ENCODE peak calls at places on chromosomes 4 and X, in six cellular contexts. W is NCI-H748 treated with DMSO at 0.1 percent for 48 hours; Z is non-pigmented ciliary epithelial cell; D is fibroblast of gingiva; O is activated CD8-positive, alpha-beta T cell treated with anti-CD3 and anti-CD28 coated beads, Interleukin-2, amount 10 ng/mL, durations not matched to agents 7 days and 5 days; L is EH. R is an unnamed sample.

GRCh38 chr4:145177906-145178538 is 2.4 kb downstream of the OTUD4 start:
- DNase-seq in W (no peak), Z (no peak), D (no peak), O (no peak), L (peak; percentile 27), R (peak; percentile 65)

GRCh38 chr4:149113804-149114430 is 671.7 kb upstream of the NR3C2 start:
- DNase-seq in W (no peak), Z (peak; percentile 57), D (peak; percentile 55), O (no peak), L (peak; percentile 91), R (no peak)

GRCh38 chr4:10694826-10695209 is 10.2 kb upstream of the CLNK start:
- DNase-seq in W (no peak), Z (no peak), D (no peak), O (no peak), L (no peak), R (no peak)

GRCh38 chr4:102299302-102299701 is 46.0 kb downstream of the SLC39A8 start:
- DNase-seq in W (no peak), Z (no peak), D (no peak), O (no peak), L (no peak), R (no peak)

GRCh38 chr4:88963817-88964216 is 93.2 kb downstream of the FAM13A start:
- DNase-seq in W (peak; percentile 79), Z (no peak), D (peak; percentile 55), O (no peak), L (peak; percentile 27), R (no peak)

GRCh38 chr4:3045500-3045850 is 28.9 kb downstream of the HTT-AS start:
- DNase-seq in W (no peak), Z (peak; percentile 23), D (no peak), O (peak; percentile 93), L (peak; percentile 75), R (peak; percentile 64)

GRCh38 chrX:39144323-39144722 is 343.1 kb downstream of the MID1IP1 start:
- DNase-seq in W (no peak), Z (no peak), D (no peak), O (no peak), L (no peak), R (peak; percentile 77)

GRCh38 chr4:168551945-168552695 is 55.3 kb downstream of the PALLD start:
- DNase-seq in W (no peak), Z (no peak), D (no peak), O (no peak), L (peak; percentile 26), R (no peak)

GRCh38 chr4:8607603-8608481 is 15.3 kb downstream of the CPZ start:
- DNase-seq in W (no peak), Z (no peak), D (no peak), O (peak; percentile 33), L (peak; percentile 21), R (no peak)

GRCh38 chr4:169270156-169270809 is 473 bp downstream of the SH3RF1 start:
- DNase-seq in W (no peak), Z (no peak), D (peak; percentile 55), O (peak; percentile 53), L (peak; percentile 62), R (peak; percentile 43)

GRCh38 chr4:74529284-74530041 is 84.5 kb downstream of the AREG start:
- DNase-seq in W (no peak), Z (no peak), D (no peak), O (no peak), L (no peak), R (no peak)

GRCh38 chr4:47570816-47571215 is 85.7 kb downstream of the ATP10D start:
- DNase-seq in W (no peak), Z (no peak), D (no peak), O (no peak), L (no peak), R (no peak)

GRCh38 chr4:90121961-90122748 is 5.0 kb upstream of the CCSER1 start:
- DNase-seq in W (no peak), Z (no peak), D (no peak), O (no peak), L (no peak), R (no peak)

GRCh38 chrX:129779747-129780146 is at the start of gene SASH3:
- DNase-seq in W (no peak), Z (no peak), D (no peak), O (peak; percentile 83), L (no peak), R (peak; percentile 88)

GRCh38 chr4:17717301-17717700 is 64.1 kb downstream of the FAM184B start:
- DNase-seq in W (no peak), Z (no peak), D (no peak), O (no peak), L (no peak), R (no peak)